ENCODE peak calls at places on chromosomes 13 and 19, in nine cellular contexts. W is fibroblast of lung, U is RWPE1, P is left lung, V is H9, B is left ventricle myocardium inferior, J is fibroblast of mammary gland, N is WTC11, A is lung. D is an unnamed sample.

GRCh38 chr13:102863590-102863989 is 17.8 kb downstream of the ERCC5 start:
- DNase-seq in J (no peak), A (no peak), N (no peak), P (no peak), V (no peak), B (peak), W (no peak), U (no peak), D (no peak)

GRCh38 chr13:94859812-94860210 is 147.5 kb upstream of the SOX21 start:
- DNase-seq in V (no peak), N (no peak), W (no peak), A (no peak), U (no peak), J (no peak), P (no peak), B (no peak), D (no peak)

GRCh38 chr13:27960362-27961226 is 8.5 kb downstream of the CDX2 start:
- DNase-seq in P (no peak), V (peak), U (peak), W (peak), B (peak), J (peak), N (peak), A (peak), D (peak)

GRCh38 chr13:71867101-71867814 is at the start of gene DACH1:
- DNase-seq in B (peak), J (peak), P (peak), A (peak), W (peak), N (peak), V (peak), U (no peak), D (peak)

GRCh38 chr19:5113101-5113557 is 144.2 kb downstream of the KDM4B start:
- DNase-seq in W (peak), B (no peak), P (no peak), J (peak), U (no peak), A (no peak), V (no peak), N (no peak), D (peak)

GRCh38 chr13:61563645-61564044 is 148.0 kb upstream of the PCDH20 start:
- DNase-seq in V (no peak), B (no peak), J (no peak), P (no peak), W (no peak), A (no peak), N (no peak), U (no peak), D (no peak)

GRCh38 chr19:33226550-33227241 is 1.0 kb upstream of the SLC7A10 start:
- DNase-seq in U (no peak), N (peak), J (no peak), W (peak), P (peak), V (peak), B (no peak), A (peak), D (no peak)

GRCh38 chr19:42497492-42498226 is 30.6 kb downstream of the CEACAM1 start:
- DNase-seq in P (no peak), N (no peak), B (no peak), V (no peak), U (no peak), W (no peak), A (no peak), J (no peak), D (no peak)

GRCh38 chr13:101655435-101655834 is 203.0 kb downstream of the ITGBL1 start:
- DNase-seq in V (no peak), N (no peak), B (no peak), U (no peak), P (no peak), W (no peak), J (no peak), A (no peak), D (no peak)

GRCh38 chr13:28582225-28582891 is 76.6 kb upstream of the POMP start:
- DNase-seq in W (peak), V (no peak), P (no peak), N (no peak), U (no peak), J (peak), A (no peak), B (no peak), D (no peak)

GRCh38 chr13:114120486-114121430 is 11.7 kb downstream of the RASA3 start:
- DNase-seq in J (no peak), V (no peak), P (no peak), U (no peak), A (no peak), W (no peak), B (no peak), N (no peak), D (no peak)

GRCh38 chr13:41765020-41765419 is 195.9 kb downstream of the VWA8 start:
- DNase-seq in N (no peak), U (no peak), J (no peak), P (no peak), B (no peak), W (no peak), V (no peak), A (no peak), D (no peak)

GRCh38 chr19:34786236-34786635 is 13.2 kb upstream of the ZNF599 start:
- DNase-seq in U (no peak), P (no peak), W (no peak), A (no peak), J (no peak), B (no peak), N (no peak), V (no peak), D (no peak)

GRCh38 chr13:21933001-21933400 is 262.1 kb downstream of the FGF9 start:
- DNase-seq in N (no peak), J (no peak), P (no peak), V (no peak), B (no peak), A (no peak), W (no peak), U (no peak), D (no peak)

GRCh38 chr19:35714601-35715354 is 3.0 kb upstream of the KMT2B start:
- DNase-seq in W (no peak), A (no peak), B (no peak), N (peak), U (no peak), P (no peak), V (peak), J (no peak), D (no peak)

GRCh38 chr13:99465454-99465853 is 35.8 kb upstream of the TM9SF2 start:
- DNase-seq in W (no peak), J (no peak), P (no peak), U (no peak), N (no peak), B (no peak), V (no peak), A (no peak), D (no peak)

DNA sequence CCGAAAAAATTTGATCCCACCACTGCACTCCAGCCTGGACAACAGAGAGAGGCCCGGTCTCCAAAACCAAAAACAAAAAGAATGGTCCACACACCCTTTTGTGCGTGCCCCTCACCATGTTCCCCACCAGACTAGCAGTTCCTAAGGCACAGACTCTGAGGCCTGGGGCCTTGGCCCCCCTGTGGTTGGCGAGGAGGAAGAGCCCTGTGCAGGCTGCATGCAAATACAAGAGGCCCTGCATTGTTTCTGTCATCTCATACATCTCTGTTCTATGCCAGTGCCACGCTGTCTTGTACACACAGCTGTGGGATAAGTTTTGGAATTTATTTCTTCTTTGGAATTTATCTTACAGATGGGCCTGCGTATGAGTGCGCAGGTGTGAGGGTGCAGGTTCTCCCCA is 4.7 kb upstream of the YJEFN3 start:
- DNase-seq in N (no peak), P (no peak), A (no peak), V (no peak), B (no peak), J (no peak), W (no peak), U (no peak), D (no peak)
- TF ChIP-seq CTCF in N (no peak), P (no peak), A (no peak), V (no peak), B (no peak), J (no peak), W (no peak), U (no peak), D (no peak)

GRCh38 chr19:40584007-40584406 is 7.3 kb downstream of the SHKBP1 start:
- DNase-seq in J (no peak), N (no peak), V (no peak), W (no peak), B (no peak), U (no peak), A (no peak), P (no peak), D (peak)
- TF ChIP-seq CTCF in J (peak), N (no peak), V (peak), W (no peak), B (no peak), U (no peak), A (no peak), P (no peak), D (peak)

GRCh38 chr19:6736917-6737283 is 480 bp downstream of the GPR108 start:
- DNase-seq in J (no peak), W (no peak), U (no peak), P (no peak), B (no peak), V (no peak), N (no peak), A (no peak), D (no peak)
- TF ChIP-seq CTCF in J (no peak), W (no peak), U (peak), P (peak), B (peak), V (no peak), N (no peak), A (no peak), D (no peak)

GRCh38 chr19:38134538-38135149 is 89.4 kb downstream of the DPF1 start:
- DNase-seq in V (peak), A (no peak), J (peak), W (peak), U (no peak), B (no peak), N (peak), P (no peak), D (peak)
- TF ChIP-seq CTCF in V (peak), A (no peak), J (peak), W (peak), U (peak), B (peak), N (peak), P (no peak), D (peak)

DNA sequence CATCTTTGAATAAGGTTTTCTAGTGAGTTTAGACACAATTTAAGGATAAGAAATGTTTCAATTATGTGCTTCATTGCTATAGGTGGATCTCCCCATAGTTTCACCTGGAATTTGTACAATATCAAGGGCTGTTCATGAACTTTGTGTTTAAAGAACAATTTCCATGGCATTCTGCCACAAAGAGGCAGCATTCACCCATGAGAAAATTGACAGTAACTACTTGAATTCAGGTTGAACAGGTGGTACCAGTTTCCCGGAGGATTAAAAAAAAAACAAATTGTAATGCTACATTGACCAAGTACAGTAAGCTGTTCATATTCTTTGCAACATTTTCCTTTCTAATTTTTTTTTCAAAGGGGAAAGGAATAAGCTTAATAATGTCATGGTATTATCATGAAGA is 9.1 kb downstream of the SLITRK5 start:
- DNase-seq in N (no peak), V (no peak), A (no peak), W (peak), B (no peak), U (no peak), P (no peak), J (no peak), D (no peak)
- TF ChIP-seq CTCF in N (no peak), V (peak), A (no peak), W (no peak), B (no peak), U (no peak), P (no peak), J (no peak), D (no peak)

D was measured in brain microvascular endothelial cell.